ENCODE peak calls at places on chromosome 12, in seven cellular contexts. O is PC-3, M is HepG2, B is cardiac muscle cell, L is uterus, E is glomerular endothelial cell, U is iPS-NIHi11. V is an unnamed sample.

GRCh38 chr12:87960557-87960956 is 68.6 kb downstream of the C12orf50 start:
- DNase-seq in O (no peak), M (no peak), B (no peak), L (no peak), E (no peak), U (no peak), V (no peak)

GRCh38 chr12:105736498-105736897 is 402.3 kb downstream of the NUAK1 start:
- DNase-seq in O (no peak), M (no peak), B (no peak), L (no peak), E (no peak), U (no peak), V (no peak)

GRCh38 chr12:62802981-62803380 is 132.0 kb downstream of the PPM1H start:
- DNase-seq in O (peak; percentile 46), M (no peak), B (no peak), L (no peak), E (no peak), U (no peak), V (peak; percentile 31)

GRCh38 chr12:24455811-24456210 is 493.1 kb downstream of the BCAT1 start:
- DNase-seq in O (no peak), M (no peak), B (no peak), L (no peak), E (no peak), U (no peak), V (no peak)

GRCh38 chr12:107492393-107493134 is 193.0 kb upstream of the PWP1 start:
- DNase-seq in O (no peak), M (peak; percentile 40), B (peak; percentile 9), L (no peak), E (no peak), U (no peak), V (no peak)

GRCh38 chr12:70277973-70278372 is 34.7 kb downstream of the CNOT2 start:
- DNase-seq in O (no peak), M (no peak), B (no peak), L (no peak), E (no peak), U (no peak), V (no peak)

GRCh38 chr12:120759591-120760348 is 34.1 kb downstream of the ACADS start:
- DNase-seq in O (no peak), M (no peak), B (no peak), L (no peak), E (no peak), U (no peak), V (no peak)

GRCh38 chr12:19010087-19010486 is 119.4 kb upstream of the PLEKHA5 start:
- DNase-seq in O (no peak), M (peak; percentile 3), B (no peak), L (no peak), E (no peak), U (no peak), V (no peak)

GRCh38 chr12:71710276-71711125 is 24.6 kb downstream of the TMEM19 start:
- DNase-seq in O (peak; percentile 96), M (peak; percentile 34), B (no peak), L (no peak), E (no peak), U (peak; percentile 34), V (no peak)

GRCh38 chr12:51779876-51780275 is 68.6 kb downstream of the FIGNL2 start:
- DNase-seq in O (no peak), M (no peak), B (no peak), L (no peak), E (no peak), U (no peak), V (no peak)

GRCh38 chr12:52004042-52004648 is 2.6 kb upstream of the TAMALIN start:
- DNase-seq in O (peak; percentile 65), M (peak; percentile 40), B (peak; percentile 68), L (peak; percentile 75), E (no peak), U (peak; percentile 75), V (peak; percentile 25)

GRCh38 chr12:125734137-125734536 is 668.9 kb downstream of the AACS start:
- DNase-seq in O (no peak), M (no peak), B (no peak), L (no peak), E (no peak), U (no peak), V (no peak)

GRCh38 chr12:1801285-1801975 is 18.9 kb upstream of the LRTM2 start:
- DNase-seq in O (no peak), M (no peak), B (no peak), L (peak; percentile 15), E (no peak), U (no peak), V (no peak)

GRCh38 chr12:27583057-27583797 is 59.2 kb downstream of the PPFIBP1 start:
- DNase-seq in O (no peak), M (no peak), B (no peak), L (no peak), E (no peak), U (no peak), V (no peak)

GRCh38 chr12:68796399-68796798 is 11.6 kb upstream of the MDM2 start:
- DNase-seq in O (no peak), M (no peak), B (no peak), L (no peak), E (no peak), U (no peak), V (no peak)

GRCh38 chr12:78120866-78121590 is 290.3 kb downstream of the NAV3 start:
- DNase-seq in O (peak; percentile 64), M (no peak), B (no peak), L (no peak), E (peak; percentile 44), U (no peak), V (no peak)

GRCh38 chr12:12800406-12801180 is 12.6 kb upstream of the DDX47 start:
- DNase-seq in O (peak; percentile 69), M (no peak), B (no peak), L (no peak), E (no peak), U (no peak), V (peak; percentile 53)

GRCh38 chr12:48004941-48005749 is 869 bp upstream of the COL2A1 start:
- DNase-seq in O (no peak), M (no peak), B (peak; percentile 52), L (no peak), E (no peak), U (peak; percentile 51), V (no peak)

GRCh38 chr12:127588224-127588623 is 678.7 kb upstream of the TMEM132C start:
- DNase-seq in O (peak; percentile 91), M (no peak), B (no peak), L (no peak), E (no peak), U (no peak), V (no peak)

GRCh38 chr12:107779077-107779840 is 4.8 kb downstream of the ASCL4 start:
- DNase-seq in O (no peak), M (no peak), B (no peak), L (no peak), E (no peak), U (no peak), V (no peak)

GRCh38 chr12:117041798-117042170 is 57.4 kb downstream of the TESC start:
- DNase-seq in O (no peak), M (no peak), B (no peak), L (no peak), E (no peak), U (no peak), V (no peak)

GRCh38 chr12:44833561-44833960 is 42.6 kb downstream of the NELL2 start:
- DNase-seq in O (no peak), M (no peak), B (no peak), L (no peak), E (no peak), U (no peak), V (no peak)

GRCh38 chr12:101243074-101243473 is 33.0 kb upstream of the SLC5A8 start:
- DNase-seq in O (no peak), M (no peak), B (peak; percentile 9), L (no peak), E (no peak), U (no peak), V (no peak)

GRCh38 chr12:81617915-81618314 is 141.2 kb downstream of the PPFIA2 start:
- DNase-seq in O (no peak), M (no peak), B (peak; percentile 86), L (no peak), E (no peak), U (no peak), V (no peak)

GRCh38 chr12:51082561-51083139 is 746 bp downstream of the CSRNP2 start:
- DNase-seq in O (peak; percentile 32), M (peak; percentile 7), B (no peak), L (peak; percentile 19), E (no peak), U (peak; percentile 66), V (peak; percentile 27)

GRCh38 chr12:125148316-125148715 is 83.1 kb downstream of the AACS start:
- DNase-seq in O (no peak), M (no peak), B (no peak), L (no peak), E (no peak), U (no peak), V (no peak)

GRCh38 chr12:54420766-54421144 is 1.7 kb upstream of the ITGA5 start:
- DNase-seq in O (no peak), M (no peak), B (no peak), L (peak; percentile 77), E (no peak), U (no peak), V (no peak)

GRCh38 chr12:64072946-64073345 is 149.2 kb downstream of the KICS2 start:
- DNase-seq in O (no peak), M (no peak), B (no peak), L (no peak), E (no peak), U (no peak), V (no peak)

GRCh38 chr12:69059465-69060457 is 126.8 kb upstream of the CPM start:
- DNase-seq in O (peak; percentile 95), M (no peak), B (no peak), L (no peak), E (peak; percentile 51), U (no peak), V (no peak)

V was measured in erythroblast.